ENCODE peak calls at places on chromosomes 4 and X, in five cellular contexts. F is SHP77; W is activated CD8-positive, alpha-beta memory T cell treated with anti-CD3 and anti-CD28 coated beads for 48 hours; S is anterior cingulate cortex; V is stimulated activated CD8-positive, alpha-beta memory T cell treated with anti-CD3 and anti-CD28 coated beads, Interleukin-4, amount 100 ng/mL, for 48 hours. C is an unnamed sample.

GRCh38 chr4:91267543-91267942 is 1036.2 kb upstream of the GRID2 start:
- DNase-seq in F (no peak), W (no peak), S (no peak), V (no peak), C (no peak)

GRCh38 chrX:13761606-13762005 is 27.1 kb downstream of the OFD1 start:
- DNase-seq in F (no peak), W (no peak), S (no peak), V (no peak), C (no peak)

GRCh38 chrX:84320023-84320422 is 132.0 kb upstream of the RPS6KA6 start:
- DNase-seq in F (no peak), W (no peak), S (no peak), V (no peak), C (no peak)

GRCh38 chr4:185565696-185566095 is 30.4 kb upstream of the PDLIM3 start:
- DNase-seq in F (no peak), W (no peak), S (no peak), V (no peak), C (no peak)

GRCh38 chrX:96147645-96148044 is 537.0 kb upstream of the DIAPH2 start:
- DNase-seq in F (no peak), W (no peak), S (no peak), V (no peak), C (no peak)

GRCh38 chr4:54658321-54659093 is 750 bp downstream of the KIT start:
- DNase-seq in F (peak), W (no peak), S (peak), V (peak), C (no peak)

GRCh38 chr4:85520765-85521749 is 46.1 kb downstream of the ARHGAP24 start:
- DNase-seq in F (no peak), W (no peak), S (no peak), V (no peak), C (no peak)

GRCh38 chr4:1572521-1572920 is 111.6 kb downstream of the FAM53A start:
- DNase-seq in F (no peak), W (no peak), S (no peak), V (no peak), C (peak)

GRCh38 chrX:2500681-2501151 is at the start of the genes DHRSX and ZBED1:
- DNase-seq in F (no peak), W (peak), S (no peak), V (peak), C (no peak)

GRCh38 chr4:73859614-73860088 is 6.6 kb downstream of the PF4V1 start:
- DNase-seq in F (no peak), W (no peak), S (no peak), V (no peak), C (no peak)

GRCh38 chrX:134484039-134484438 is 24.1 kb downstream of the HPRT1 start:
- DNase-seq in F (peak), W (no peak), S (no peak), V (no peak), C (no peak)

GRCh38 chr4:150215601-150216000 is 137.4 kb downstream of the DCLK2 start:
- DNase-seq in F (no peak), W (no peak), S (no peak), V (no peak), C (no peak)

GRCh38 chr4:148335133-148335532 is 107.1 kb downstream of the NR3C2 start:
- DNase-seq in F (no peak), W (no peak), S (no peak), V (no peak), C (no peak)

GRCh38 chrX:130715299-130715698 is 187.7 kb downstream of the ENOX2 start:
- DNase-seq in F (no peak), W (no peak), S (no peak), V (no peak), C (no peak)

GRCh38 chr4:10080874-10081606 is 35.6 kb downstream of the WDR1 start:
- DNase-seq in F (no peak), W (no peak), S (no peak), V (peak), C (no peak)

GRCh38 chr4:119204898-119205297 is 7.6 kb upstream of the USP53 start:
- DNase-seq in F (no peak), W (no peak), S (no peak), V (no peak), C (no peak)

GRCh38 chr4:13984996-13985780 is 357.7 kb upstream of the BOD1L1 start:
- DNase-seq in F (no peak), W (no peak), S (no peak), V (no peak), C (no peak)

GRCh38 chr4:37477126-37477525 is 209.1 kb downstream of the RELL1 start:
- DNase-seq in F (no peak), W (no peak), S (no peak), V (no peak), C (no peak)

GRCh38 chr4:1559896-1560650 is 124.0 kb downstream of the FAM53A start:
- DNase-seq in F (no peak), W (no peak), S (no peak), V (no peak), C (no peak)

GRCh38 chr4:100635899-100636298 is 118.1 kb upstream of the EMCN start:
- DNase-seq in F (no peak), W (no peak), S (no peak), V (no peak), C (no peak)